ENCODE peak calls at places on chromosomes 16 and 17, in six cellular contexts. P, X, S, Y, T and A are unnamed samples.

GRCh38 chr17:32123782-32124181 is 18.5 kb upstream of the RHOT1 start:
- DNase-seq in P (no peak), S (no peak), X (no peak), Y (no peak), T (no peak), A (no peak)

GRCh38 chr17:43330876-43331639 is 67.7 kb upstream of the ARL4D start:
- DNase-seq in X (no peak), Y (no peak), T (no peak), S (no peak), P (no peak), A (no peak)

GRCh38 chr17:35559495-35559894 is 1.1 kb downstream of the SLFN14 start:
- DNase-seq in P (no peak), S (no peak), T (no peak), Y (no peak), X (no peak), A (no peak)

GRCh38 chr17:43453331-43453812 is 30.4 kb upstream of the DHX8 start:
- DNase-seq in T (no peak), Y (no peak), P (no peak), S (no peak), X (no peak), A (no peak)

GRCh38 chr17:67829331-67829730 is 4.0 kb downstream of the BPTF start:
- DNase-seq in Y (no peak), P (no peak), T (no peak), X (no peak), S (no peak), A (peak; percentile 25)

GRCh38 chr17:66777689-66778225 is 57.2 kb upstream of the CACNG5 start:
- DNase-seq in X (peak; percentile 36), S (no peak), Y (no peak), T (peak; percentile 3), P (peak; percentile 9), A (no peak)

GRCh38 chr16:1530883-1531637 is 2.4 kb upstream of the TMEM204 start:
- DNase-seq in S (no peak), Y (no peak), T (peak; percentile 90), X (no peak), P (no peak), A (peak; percentile 22)

GRCh38 chr17:83096401-83097220 is 17.2 kb downstream of the METRNL start:
- DNase-seq in Y (no peak), S (no peak), T (no peak), X (no peak), P (no peak), A (no peak)

GRCh38 chr16:50665128-50665878 is 15.8 kb downstream of the SNX20 start:
- DNase-seq in Y (peak; percentile 92), S (peak; percentile 91), P (peak; percentile 37), X (peak; percentile 20), T (peak; percentile 29), A (peak; percentile 30)

GRCh38 chr16:21584817-21585216 is 14.6 kb upstream of the METTL9 start:
- DNase-seq in X (no peak), Y (no peak), P (no peak), T (no peak), S (no peak), A (no peak)

GRCh38 chr17:57021226-57021940 is 43.5 kb downstream of the SCPEP1 start:
- DNase-seq in Y (no peak), S (no peak), P (no peak), X (no peak), T (no peak), A (peak; percentile 37)

GRCh38 chr16:21336231-21336630 is 58.1 kb upstream of the CRYM start:
- DNase-seq in Y (no peak), T (no peak), S (no peak), X (no peak), P (no peak), A (peak; percentile 10)